ENCODE peak calls at places on chromosomes 12 and 14, in four cellular contexts. Y, U, M and D are unnamed samples.

GRCh38 chr14:77212933-77213656 is 31.5 kb downstream of the TMEM63C start:
- DNase-seq in U (peak), M (no peak), Y (peak), D (no peak)

GRCh38 chr14:43525647-43526046 is 981.4 kb downstream of the FSCB start:
- DNase-seq in M (no peak), U (no peak), Y (no peak), D (no peak)

GRCh38 chr14:37595809-37596595 is 573 bp downstream of the TTC6 start:
- DNase-seq in U (peak), Y (peak), M (no peak), D (peak)

GRCh38 chr12:46577063-46577776 is 204.6 kb upstream of the SLC38A2 start:
- DNase-seq in U (no peak), M (no peak), Y (no peak), D (no peak)

GRCh38 chr14:68547305-68548193 is 245.3 kb downstream of the ZFP36L1 start:
- DNase-seq in M (no peak), U (peak), Y (no peak), D (no peak)

GRCh38 chr12:93042283-93042682 is 113.2 kb upstream of the EEA1 start:
- DNase-seq in M (no peak), U (no peak), Y (no peak), D (no peak)

GRCh38 chr12:47318963-47319362 is 239.2 kb upstream of the AMIGO2 start:
- DNase-seq in Y (no peak), M (peak), U (no peak), D (no peak)

GRCh38 chr14:31530136-31530535 is 31.1 kb upstream of the NUBPL start:
- DNase-seq in Y (no peak), U (no peak), M (no peak), D (no peak)

GRCh38 chr12:98870521-98870920 is 225.4 kb downstream of the APAF1 start:
- DNase-seq in U (no peak), Y (no peak), M (no peak), D (no peak)

GRCh38 chr12:131923260-131923659 is 5.8 kb upstream of the PUS1 start:
- DNase-seq in M (no peak), Y (peak), U (no peak), D (no peak)

GRCh38 chr14:78737606-78738005 is 567.4 kb downstream of the NRXN3 start:
- DNase-seq in M (no peak), U (no peak), Y (no peak), D (no peak)

GRCh38 chr14:54182419-54183040 is 214.3 kb upstream of the CDKN3 start:
- DNase-seq in M (no peak), U (no peak), Y (no peak), D (no peak)

GRCh38 chr12:20350495-20350894 is 17.8 kb upstream of the PDE3A start:
- DNase-seq in U (no peak), Y (no peak), M (no peak), D (no peak)

GRCh38 chr12:112740387-112740934 is 51.1 kb upstream of the RPH3A start:
- DNase-seq in M (no peak), U (no peak), Y (no peak), D (no peak)

GRCh38 chr14:68081489-68081888 is 261.9 kb downstream of the RAD51B start:
- DNase-seq in M (no peak), Y (no peak), U (no peak), D (no peak)

GRCh38 chr14:54673193-54674121 is 106.5 kb downstream of the SAMD4A start:
- DNase-seq in M (no peak), Y (no peak), U (no peak), D (no peak)

GRCh38 chr12:85835417-85835809 is 796 bp downstream of the RASSF9 start:
- DNase-seq in Y (no peak), U (no peak), M (no peak), D (no peak)

GRCh38 chr14:68110989-68111704 is 291.6 kb downstream of the RAD51B start:
- DNase-seq in Y (no peak), U (no peak), M (no peak), D (no peak)

GRCh38 chr14:95200404-95200803 is 43.1 kb upstream of the DICER1 start:
- DNase-seq in Y (peak), M (no peak), U (no peak), D (no peak)

GRCh38 chr12:47884501-47884900 is 20.3 kb downstream of the VDR start:
- DNase-seq in M (no peak), U (no peak), Y (no peak), D (no peak)

GRCh38 chr12:67193705-67194104 is 75.5 kb upstream of the CAND1 start:
- DNase-seq in U (no peak), Y (no peak), M (no peak), D (no peak)

GRCh38 chr14:104138098-104138890 is at the start of gene KIF26A:
- DNase-seq in U (no peak), M (peak), Y (peak), D (no peak)
- TF ChIP-seq POLR2AphosphoS5 in U (no peak), M (peak), Y (no peak), D (no peak)

GRCh38 chr14:93462479-93462878 is 31.7 kb downstream of the UNC79 start:
- DNase-seq in M (no peak), Y (no peak), U (no peak), D (no peak)
- TF ChIP-seq POLR2AphosphoS5 in M (no peak), Y (no peak), U (no peak), D (no peak)

GRCh38 chr12:12812163-12812562 is 983 bp upstream of the DDX47 start:
- DNase-seq in M (no peak), U (no peak), Y (no peak), D (no peak)

GRCh38 chr12:12811343-12811742 is 1.8 kb upstream of the DDX47 start:
- DNase-seq in M (no peak), U (no peak), Y (no peak), D (no peak)

GRCh38 chr12:12813120-12814101 is at the start of gene DDX47:
- DNase-seq in U (peak), Y (peak), M (peak), D (peak)

GRCh38 chr12:12810507-12811143 is 2.5 kb upstream of the DDX47 start:
- DNase-seq in Y (no peak), M (no peak), U (no peak), D (no peak)

GRCh38 chr12:12812605-12813119 is 484 bp upstream of the DDX47 start:
- DNase-seq in M (peak), Y (no peak), U (no peak), D (no peak)
- TF ChIP-seq POLR2AphosphoS5 in M (no peak), Y (no peak), U (no peak), D (no peak)

DNA sequence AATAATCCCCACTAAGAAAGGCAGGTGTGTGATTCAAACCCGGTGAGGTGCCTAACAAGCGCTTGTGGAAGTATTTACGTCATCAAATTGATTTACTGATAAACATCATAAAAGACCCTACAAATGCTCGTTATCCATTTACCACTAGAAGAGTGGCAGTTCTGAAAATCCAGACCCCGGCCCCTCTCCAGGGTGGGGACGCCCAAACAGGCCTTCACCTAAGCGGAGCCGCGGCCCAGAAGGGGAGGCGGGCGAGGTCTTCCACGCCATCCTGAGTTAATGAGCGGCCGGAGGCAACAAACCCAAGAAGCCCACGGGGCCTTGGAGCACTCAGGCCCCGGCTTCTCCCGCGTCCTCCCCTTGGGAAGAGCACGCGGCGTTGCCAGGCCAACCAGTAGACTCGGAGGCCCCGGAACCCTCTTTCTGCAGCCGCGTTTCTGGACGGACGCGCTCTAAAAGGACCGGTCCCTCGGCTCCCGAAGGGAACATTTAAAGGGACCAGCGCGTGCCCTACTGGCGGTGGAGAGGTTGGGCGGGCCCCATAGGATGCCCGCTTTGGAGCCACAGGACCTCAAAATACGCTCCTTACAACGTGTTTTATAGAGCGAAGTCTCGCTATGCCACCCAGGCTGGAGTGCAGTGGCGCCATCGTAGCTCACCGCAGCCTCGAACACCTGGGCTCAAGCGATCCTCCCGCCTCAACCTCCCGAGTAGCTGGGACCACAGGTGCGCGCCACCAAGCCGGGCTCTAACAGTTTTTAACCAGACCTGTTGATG is 3.5 kb downstream of the PTPN21 start:
- DNase-seq in Y (peak), U (peak), M (peak), D (no peak)
- TF ChIP-seq POLR2AphosphoS5 in Y (peak), U (peak), M (peak), D (no peak)

GRCh38 chr12:57088442-57089258 is at the start of gene NAB2:
- DNase-seq in Y (peak), M (peak), U (peak), D (peak)
- TF ChIP-seq POLR2AphosphoS5 in Y (peak), M (peak), U (peak), D (peak)

GRCh38 chr12:51753980-51754675 is 94.4 kb downstream of the FIGNL2 start:
- DNase-seq in M (no peak), U (no peak), Y (no peak), D (no peak)
- TF ChIP-seq POLR2AphosphoS5 in M (no peak), U (no peak), Y (no peak), D (no peak)

DNA sequence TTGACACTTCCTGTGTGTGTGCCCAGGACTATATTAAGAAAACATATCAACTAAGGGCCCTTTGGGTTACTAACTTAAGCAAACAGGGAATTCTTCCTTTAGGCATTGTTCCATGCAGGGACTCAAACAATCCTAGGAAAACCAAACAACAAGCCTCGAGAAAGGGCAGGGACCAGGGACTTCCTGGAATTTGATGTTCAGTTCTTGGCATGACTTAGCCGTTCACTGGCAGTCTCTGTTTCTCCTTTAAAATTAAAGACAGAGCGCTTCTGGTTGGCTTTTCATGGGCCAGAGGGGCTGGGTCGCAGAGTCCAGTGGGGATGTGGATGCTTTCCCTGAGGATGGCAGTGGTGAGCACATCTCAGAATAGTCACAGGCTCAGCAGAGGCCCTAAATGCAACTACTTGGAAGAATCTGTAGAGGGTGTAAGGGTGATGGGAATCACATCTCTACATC is 35.2 kb downstream of the RNFT2 start:
- DNase-seq in U (no peak), M (peak), Y (no peak), D (no peak)
- TF ChIP-seq POLR2AphosphoS5 in U (no peak), M (no peak), Y (no peak), D (no peak)

DNA sequence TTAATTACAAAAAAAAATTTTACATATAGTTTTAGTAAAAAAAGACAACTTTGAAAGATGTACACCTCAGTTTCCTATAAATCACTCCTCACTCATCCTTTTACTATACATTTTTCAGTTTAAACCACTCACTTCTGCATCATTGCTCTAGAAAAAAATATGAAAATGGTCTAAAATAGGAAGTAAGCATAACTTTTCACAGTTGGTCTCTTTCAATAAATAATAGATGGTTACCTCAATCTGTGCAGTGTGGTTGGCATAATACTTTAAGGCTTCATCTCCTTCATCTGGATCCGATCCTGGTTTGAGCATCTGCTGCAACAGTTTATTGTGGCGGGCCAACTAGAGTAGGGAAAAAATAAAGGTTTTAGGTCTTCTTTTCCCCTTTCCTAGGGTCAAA is 247.9 kb downstream of the SSPN start:
- DNase-seq in U (no peak), Y (no peak), M (no peak), D (no peak)
- TF ChIP-seq POLR2AphosphoS5 in U (no peak), Y (no peak), M (no peak), D (no peak)